ENCODE peak calls at places on chromosomes 4 and X, in ten cellular contexts. T is upper lobe of right lung; H is left lung; E is lower lobe of right lung; L is CD8-positive, alpha-beta T cell; X is upper lobe of left lung; G is heart right ventricle; I is right lobe of liver; J is GM23338; K is aorta. P is an unnamed sample.

GRCh38 chr4:112302320-112303274 is 5.4 kb downstream of the ALPK1 start:
- ATAC-seq in X (no peak), J (peak; percentile 30), K (no peak), T (no peak), I (no peak), G (no peak), L (peak; percentile 75), H (no peak), E (no peak), P (no peak)

GRCh38 chr4:84481879-84482245 is 17.2 kb downstream of the NKX6-1 start:
- ATAC-seq in X (no peak), K (no peak), E (no peak), H (no peak), T (no peak), L (no peak), G (no peak), J (no peak), I (no peak), P (no peak)

GRCh38 chrX:98141466-98141865 is 1257.8 kb downstream of the RPA4 start:
- ATAC-seq in K (no peak), E (no peak), L (no peak), I (no peak), H (no peak), G (no peak), X (no peak), J (peak; percentile 83), T (no peak), P (no peak)

GRCh38 chrX:37455381-37455780 is 106.2 kb downstream of the PRRG1 start:
- ATAC-seq in E (no peak), I (peak; percentile 27), K (no peak), X (no peak), T (no peak), L (no peak), G (no peak), H (no peak), J (no peak), P (no peak)

GRCh38 chr4:145909331-145909730 is 29.3 kb downstream of the ZNF827 start:
- ATAC-seq in K (peak; percentile 67), I (peak; percentile 88), T (peak; percentile 98), L (no peak), J (peak; percentile 98), H (peak; percentile 98), X (peak; percentile 86), G (peak; percentile 99), E (peak; percentile 97), P (peak; percentile 88)

GRCh38 chr4:83083925-83084475 is 30.5 kb downstream of the PLAC8 start:
- ATAC-seq in E (peak; percentile 86), X (peak; percentile 81), J (peak; percentile 93), G (peak; percentile 60), I (peak; percentile 54), T (peak; percentile 90), H (peak; percentile 35), L (peak; percentile 98), K (no peak), P (peak; percentile 55)

GRCh38 chr4:31674313-31674947 is 954.3 kb downstream of the PCDH7 start:
- ATAC-seq in T (no peak), K (no peak), L (no peak), E (no peak), G (no peak), J (peak; percentile 90), I (peak; percentile 31), X (no peak), H (peak; percentile 39), P (no peak)

GRCh38 chr4:176563591-176563990 is 229.1 kb downstream of the VEGFC start:
- ATAC-seq in K (no peak), X (no peak), I (no peak), G (no peak), H (no peak), T (no peak), J (no peak), L (no peak), E (no peak), P (no peak)

GRCh38 chrX:40077906-40078305 is 19.9 kb downstream of the BCOR start:
- ATAC-seq in J (no peak), I (no peak), K (no peak), X (no peak), H (no peak), E (no peak), L (no peak), G (no peak), T (no peak), P (no peak)

GRCh38 chrX:36609653-36610585 is 398.2 kb upstream of the FAM47C start:
- ATAC-seq in T (no peak), I (no peak), K (no peak), E (no peak), X (no peak), G (no peak), L (no peak), J (no peak), H (peak; percentile 15), P (no peak)

GRCh38 chrX:12804655-12805054 is 13.4 kb downstream of the PRPS2 start:
- ATAC-seq in H (no peak), J (no peak), G (no peak), I (no peak), K (no peak), E (no peak), X (no peak), T (no peak), L (no peak), P (no peak)

GRCh38 chr4:7089211-7089964 is 21.5 kb upstream of the GRPEL1 start:
- ATAC-seq in I (no peak), H (no peak), X (no peak), J (no peak), L (no peak), T (no peak), G (no peak), K (no peak), E (no peak), P (peak; percentile 46)

GRCh38 chr4:47703964-47704363 is 133.9 kb downstream of the CORIN start:
- ATAC-seq in E (peak; percentile 81), J (no peak), X (peak; percentile 38), I (peak; percentile 62), T (peak; percentile 71), K (no peak), L (no peak), H (peak; percentile 70), G (no peak), P (no peak)

GRCh38 chr4:47704693-47705325 is 133.1 kb downstream of the CORIN start:
- ATAC-seq in H (peak; percentile 93), I (peak; percentile 88), K (peak; percentile 59), J (peak; percentile 99), L (no peak), T (peak; percentile 91), X (peak; percentile 73), G (peak; percentile 96), E (peak; percentile 90), P (no peak)

GRCh38 chr4:47705326-47705981 is 132.4 kb downstream of the CORIN start:
- ATAC-seq in H (peak; percentile 51), J (peak; percentile 47), G (peak; percentile 52), T (peak; percentile 26), X (peak; percentile 31), E (no peak), L (no peak), I (peak; percentile 60), K (no peak), P (no peak)

GRCh38 chr4:47701286-47701685 is 136.6 kb downstream of the CORIN start:
- ATAC-seq in X (no peak), G (no peak), K (no peak), L (no peak), E (no peak), T (no peak), I (no peak), J (no peak), H (no peak), P (no peak)

GRCh38 chr4:47703008-47703407 is 134.9 kb downstream of the CORIN start:
- ATAC-seq in H (no peak), X (no peak), G (no peak), J (peak; percentile 64), I (no peak), T (no peak), E (no peak), L (no peak), K (no peak), P (no peak)
- H3K27ac ChIP-seq in H (no peak overlapping the region), X (no peak overlapping the region), G (no peak overlapping the region), J (no peak overlapping the region), I (no peak overlapping the region), T (peak overlapping the region; percentile 74), E (peak overlapping the region; percentile 73), L (no peak overlapping the region), K (no peak overlapping the region), P (no peak overlapping the region)

GRCh38 chrX:53683556-53684414 is 2.7 kb downstream of the HUWE1 start:
- ATAC-seq in G (peak; percentile 90), X (peak; percentile 94), T (peak; percentile 90), L (peak; percentile 78), E (peak; percentile 93), I (peak; percentile 83), J (peak; percentile 60), K (peak; percentile 94), H (peak; percentile 84), P (peak; percentile 89)
- H3K27ac ChIP-seq in G (peak overlapping the region; percentile 91), X (peak overlapping the region; percentile 87), T (peak overlapping the region; percentile 90), L (peak overlapping the region; percentile 94), E (peak overlapping the region; percentile 88), I (peak overlapping the region; percentile 70), J (peak overlapping the region; percentile 96), K (peak overlapping the region; percentile 91), H (peak overlapping the region; percentile 89), P (peak overlapping the region; percentile 91)

DNA sequence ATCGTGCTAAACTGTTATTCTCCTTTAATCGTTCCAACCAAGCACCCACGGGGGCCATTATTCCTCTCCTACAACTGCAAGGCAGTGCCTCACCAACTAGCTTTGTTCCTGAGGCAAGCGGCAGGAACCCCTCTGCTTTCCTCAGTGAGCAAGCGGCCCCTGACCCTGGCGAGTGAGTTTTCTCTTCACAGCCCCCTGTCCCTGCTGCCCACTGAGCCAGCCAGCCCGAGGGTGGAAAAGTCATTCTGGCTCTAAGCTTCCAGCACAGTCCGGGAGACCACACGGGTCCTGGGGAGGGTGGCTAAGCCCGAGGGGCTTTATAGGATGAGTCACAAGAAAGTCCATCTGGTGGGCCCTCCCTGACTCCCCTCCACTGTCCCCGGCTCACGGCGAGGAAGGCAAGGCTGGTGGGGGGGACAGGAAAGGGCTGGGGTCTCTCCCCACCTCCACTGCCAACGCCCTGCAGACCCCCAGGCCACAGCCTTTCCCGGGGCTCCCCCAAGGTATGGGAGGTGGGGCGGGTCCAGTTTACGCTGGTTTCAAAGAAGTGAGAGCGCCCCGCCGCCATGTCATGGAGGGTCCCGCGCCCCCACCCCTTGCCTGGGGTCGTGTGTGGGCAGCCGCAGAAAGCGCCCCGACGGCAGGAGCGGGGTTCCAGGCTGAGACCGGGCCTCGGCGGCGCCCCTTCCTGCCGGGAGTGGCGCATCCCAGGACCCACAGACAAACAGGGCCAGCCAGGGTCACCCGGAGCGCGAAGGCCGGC is 45.0 kb downstream of the CPLX1 start:
- ATAC-seq in K (no peak), G (no peak), L (no peak), H (peak; percentile 1), X (no peak), J (no peak), I (no peak), T (no peak), E (no peak), P (no peak)
- H3K27ac ChIP-seq in K (peak overlapping the region; percentile 78), G (peak overlapping the region; percentile 95), L (peak overlapping the region; percentile 95), H (peak overlapping the region; percentile 93), X (peak overlapping the region; percentile 90), J (peak overlapping the region; percentile 94), I (peak overlapping the region; percentile 92), T (peak overlapping the region; percentile 94), E (peak overlapping the region; percentile 96), P (peak overlapping the region; percentile 93)

DNA sequence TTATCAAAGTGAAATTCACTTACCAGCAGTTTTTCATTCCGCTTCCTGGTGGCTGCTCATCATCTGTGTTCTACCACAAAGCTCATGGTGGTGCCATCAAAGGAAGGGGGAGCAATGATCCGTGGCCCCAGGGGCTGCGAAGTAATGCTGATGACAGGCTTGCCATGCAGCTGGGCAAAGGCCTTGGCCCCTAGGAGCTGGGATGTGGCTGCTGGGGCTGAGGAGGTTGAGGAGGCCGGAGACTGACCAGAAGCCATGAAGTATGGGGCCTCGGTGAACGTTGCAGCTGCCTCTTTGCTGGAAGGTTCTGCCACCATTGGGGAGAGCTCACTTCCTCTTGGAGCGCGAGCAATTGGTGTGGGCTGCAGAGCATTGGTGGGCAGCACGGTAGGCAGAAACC is 8.4 kb downstream of the C4orf54 start:
- ATAC-seq in G (no peak), X (no peak), H (no peak), I (no peak), L (no peak), K (no peak), T (no peak), E (no peak), J (no peak), P (no peak)
- H3K27ac ChIP-seq in G (no peak overlapping the region), X (no peak overlapping the region), H (no peak overlapping the region), I (no peak overlapping the region), L (no peak overlapping the region), K (no peak overlapping the region), T (no peak overlapping the region), E (no peak overlapping the region), J (no peak overlapping the region), P (no peak overlapping the region)